ENCODE peak calls at places on chromosome 16, in ten cellular contexts. A, Q, W, Y, J, M, T, C, O and N are unnamed samples.

GRCh38 chr16:47073223-47074155 is 70.3 kb downstream of the NETO2 start:
- DNase-seq in T (no peak), Y (no peak), Q (peak; percentile 15), J (no peak), C (peak; percentile 6), W (no peak), A (no peak), O (no peak), M (no peak), N (no peak)

GRCh38 chr16:85912271-85912974 is 13.5 kb downstream of the IRF8 start:
- DNase-seq in J (no peak), C (peak; percentile 10), M (no peak), O (no peak), T (no peak), W (no peak), A (no peak), Q (no peak), Y (no peak), N (no peak)

GRCh38 chr16:66923247-66923851 is 2.0 kb downstream of the RRAD start:
- DNase-seq in C (no peak), W (peak; percentile 77), J (no peak), M (no peak), O (no peak), Q (no peak), A (no peak), T (no peak), Y (no peak), N (no peak)

GRCh38 chr16:77790964-77791363 is 2.6 kb downstream of the VAT1L start:
- DNase-seq in M (no peak), Y (no peak), O (no peak), C (no peak), T (no peak), A (no peak), W (no peak), Q (no peak), J (no peak), N (peak; percentile 42)

GRCh38 chr16:56789360-56789759 is 59.4 kb downstream of the NUP93 start:
- DNase-seq in O (peak; percentile 56), Y (no peak), M (no peak), Q (no peak), C (peak; percentile 58), T (no peak), W (peak; percentile 59), J (peak; percentile 14), A (peak; percentile 54), N (peak; percentile 63)

GRCh38 chr16:19672378-19672777 is 45.6 kb downstream of the KNOP1 start:
- DNase-seq in C (no peak), O (no peak), Y (no peak), T (no peak), J (no peak), M (no peak), W (no peak), Q (no peak), A (no peak), N (no peak)

GRCh38 chr16:88737298-88738166 is 31.2 kb downstream of the CTU2 start:
- DNase-seq in W (no peak), Y (peak; percentile 22), T (no peak), M (no peak), A (peak; percentile 89), Q (peak; percentile 81), J (peak; percentile 61), C (peak; percentile 72), O (peak; percentile 73), N (peak; percentile 84)

GRCh38 chr16:11501583-11502138 is 85.1 kb downstream of the LITAF start:
- DNase-seq in O (no peak), Q (no peak), M (no peak), Y (no peak), T (no peak), J (no peak), C (no peak), W (no peak), A (no peak), N (no peak)

GRCh38 chr16:84599528-84600202 is 18.2 kb downstream of the COTL1 start:
- DNase-seq in Q (peak; percentile 78), C (peak; percentile 92), Y (no peak), J (no peak), T (peak; percentile 52), M (no peak), O (peak; percentile 77), W (peak; percentile 4), A (peak; percentile 90), N (peak; percentile 75)

GRCh38 chr16:11848842-11849241 is 2.5 kb downstream of the RSL1D1 start:
- DNase-seq in M (peak; percentile 48), A (peak; percentile 21), J (no peak), T (no peak), C (peak; percentile 59), Q (no peak), Y (no peak), O (peak; percentile 25), W (no peak), N (peak; percentile 58)

GRCh38 chr16:16019488-16019887 is 70.1 kb downstream of the ABCC1 start:
- DNase-seq in J (no peak), M (no peak), W (no peak), Y (peak; percentile 42), C (peak; percentile 91), T (peak; percentile 45), O (peak; percentile 57), A (no peak), Q (peak; percentile 95), N (peak; percentile 72)

GRCh38 chr16:90018297-90019200 is 707 bp downstream of the DBNDD1 start:
- DNase-seq in T (no peak), J (no peak), M (no peak), C (no peak), Y (no peak), O (no peak), W (no peak), A (peak; percentile 20), Q (no peak), N (no peak)

GRCh38 chr16:47928008-47928407 is 227.8 kb downstream of the ABCC12 start:
- DNase-seq in W (no peak), O (no peak), Y (no peak), J (no peak), Q (no peak), A (peak; percentile 11), C (peak; percentile 6), M (no peak), T (no peak), N (peak; percentile 17)

GRCh38 chr16:14186007-14186953 is 115.2 kb downstream of the MRTFB start:
- DNase-seq in Q (peak; percentile 60), M (no peak), C (peak; percentile 86), Y (no peak), J (no peak), T (peak; percentile 41), W (no peak), A (peak; percentile 41), O (peak; percentile 77), N (peak; percentile 65)

GRCh38 chr16:50917941-50918340 is 176.1 kb downstream of the CYLD start:
- DNase-seq in M (no peak), O (no peak), W (no peak), C (no peak), Q (no peak), Y (no peak), A (no peak), T (no peak), J (no peak), N (no peak)

GRCh38 chr16:50602531-50603205 is 54.5 kb downstream of the NKD1 start:
- DNase-seq in Q (no peak), Y (no peak), M (no peak), J (peak; percentile 74), A (peak; percentile 43), T (no peak), W (no peak), O (no peak), C (no peak), N (no peak)

GRCh38 chr16:89449726-89450335 is 40.5 kb downstream of the ANKRD11 start:
- DNase-seq in O (no peak), C (peak; percentile 27), W (no peak), Q (no peak), M (no peak), J (no peak), T (no peak), Y (no peak), A (no peak), N (peak; percentile 65)